ENCODE peak calls at places on chromosomes 7 and 10, in four cellular contexts. P is neural progenitor cell, L is PC-3, K is fibroblast of lung. Q is an unnamed sample. For H3K79me2, the result is how much of the 10 kb centered on the place peaks cover.

GRCh38 chr7:23369695-23370404 is 70.7 kb downstream of the MALSU1 start:
- DNase-seq in P (no peak), L (no peak), K (no peak), Q (no peak)

GRCh38 chr7:40306596-40306995 is 171.8 kb downstream of the SUGCT start:
- DNase-seq in P (no peak), L (peak), K (peak), Q (no peak)

GRCh38 chr10:59595584-59595983 is 114.1 kb downstream of the SLC16A9 start:
- DNase-seq in P (no peak), L (peak), K (peak), Q (no peak)

GRCh38 chr7:129553861-129554530 is 51.7 kb downstream of the SMKR1 start:
- DNase-seq in P (no peak), L (peak), K (peak), Q (no peak)

GRCh38 chr7:108171164-108171563 is 41.0 kb upstream of the LAMB4 start:
- DNase-seq in P (no peak), L (no peak), K (no peak), Q (no peak)

GRCh38 chr10:57786331-57786730 is 481.4 kb downstream of the IPMK start:
- DNase-seq in P (no peak), L (peak), K (no peak), Q (no peak)

GRCh38 chr7:24143547-24143946 is 140.4 kb upstream of the NPY start:
- DNase-seq in P (no peak), L (no peak), K (no peak), Q (no peak)

GRCh38 chr7:30598121-30598876 is 3.6 kb downstream of the GARS1 start:
- DNase-seq in P (no peak), L (peak), K (peak), Q (no peak)

GRCh38 chr10:124708922-124709520 is 35.2 kb downstream of the FAM53B start:
- DNase-seq in P (peak), L (no peak), K (no peak), Q (no peak)

GRCh38 chr10:124708246-124708779 is 35.9 kb downstream of the FAM53B start:
- DNase-seq in P (peak), L (no peak), K (no peak), Q (no peak)

GRCh38 chr10:124709862-124710261 is 34.3 kb downstream of the FAM53B start:
- DNase-seq in P (no peak), L (no peak), K (no peak), Q (no peak)

GRCh38 chr10:124711145-124711544 is 33.0 kb downstream of the FAM53B start:
- DNase-seq in P (no peak), L (no peak), K (no peak), Q (no peak)

GRCh38 chr10:124710266-124710881 is 33.8 kb downstream of the FAM53B start:
- DNase-seq in P (no peak), L (no peak), K (no peak), Q (no peak)
- H3K79me2 ChIP-seq in P (half or more), L (under half), K (under half), Q (half or more)

GRCh38 chr7:29424984-29425309 is 138.7 kb upstream of the PRR15 start:
- DNase-seq in P (no peak), L (no peak), K (no peak), Q (no peak)
- H3K79me2 ChIP-seq in P (under half), L (under half), K (under half), Q (under half)

GRCh38 chr10:32326680-32327363 is 20.1 kb downstream of the EPC1 start:
- DNase-seq in P (no peak), L (peak), K (no peak), Q (no peak)

GRCh38 chr10:32329061-32329460 is 17.9 kb downstream of the EPC1 start:
- DNase-seq in P (no peak), L (no peak), K (no peak), Q (no peak)

GRCh38 chr10:32328499-32328898 is 18.5 kb downstream of the EPC1 start:
- DNase-seq in P (no peak), L (no peak), K (no peak), Q (no peak)

GRCh38 chr10:32327364-32327691 is 19.6 kb downstream of the EPC1 start:
- DNase-seq in P (no peak), L (no peak), K (no peak), Q (no peak)

DNA sequence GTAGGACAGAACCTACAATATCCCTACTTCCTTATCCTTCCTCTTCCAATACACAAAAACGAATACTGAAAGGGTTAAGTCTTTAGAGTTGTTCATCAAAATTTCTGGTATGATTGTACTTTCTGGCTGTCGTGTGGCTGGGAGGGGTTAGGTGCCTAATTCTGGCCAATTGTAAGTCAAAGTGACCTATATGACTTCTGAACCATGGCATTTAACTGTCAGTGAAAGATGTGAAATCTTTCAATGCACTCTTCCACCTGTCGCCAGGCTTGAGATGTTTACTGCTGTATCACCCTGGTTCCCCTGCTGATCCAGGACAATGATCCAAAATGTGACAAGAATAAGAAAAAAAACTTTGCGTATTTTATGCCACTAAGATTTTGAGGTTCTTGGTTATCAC is 20.8 kb downstream of the EPC1 start:
- DNase-seq in P (no peak), L (no peak), K (no peak), Q (no peak)
- H3K79me2 ChIP-seq in P (half or more), L (half or more), K (half or more), Q (half or more)

GRCh38 chr7:91941450-91941849 is 788 bp downstream of the AKAP9 start:
- DNase-seq in P (peak), L (peak), K (peak), Q (peak)
- H3K79me2 ChIP-seq in P (half or more), L (half or more), K (under half), Q (half or more)

GRCh38 chr7:16649196-16649595 is 3.2 kb downstream of the BZW2 start:
- DNase-seq in P (no peak), L (peak), K (peak), Q (no peak)

GRCh38 chr7:16652255-16652583 is 6.2 kb downstream of the BZW2 start:
- DNase-seq in P (no peak), L (no peak), K (no peak), Q (no peak)

GRCh38 chr7:16650266-16650665 is 4.3 kb downstream of the BZW2 start:
- DNase-seq in P (no peak), L (no peak), K (no peak), Q (no peak)

GRCh38 chr7:16652888-16653287 is 6.9 kb downstream of the BZW2 start:
- DNase-seq in P (no peak), L (peak), K (no peak), Q (no peak)

GRCh38 chr7:16651391-16652254 is 5.6 kb downstream of the BZW2 start:
- DNase-seq in P (no peak), L (no peak), K (peak), Q (no peak)
- H3K79me2 ChIP-seq in P (half or more), L (half or more), K (half or more), Q (half or more)

DNA sequence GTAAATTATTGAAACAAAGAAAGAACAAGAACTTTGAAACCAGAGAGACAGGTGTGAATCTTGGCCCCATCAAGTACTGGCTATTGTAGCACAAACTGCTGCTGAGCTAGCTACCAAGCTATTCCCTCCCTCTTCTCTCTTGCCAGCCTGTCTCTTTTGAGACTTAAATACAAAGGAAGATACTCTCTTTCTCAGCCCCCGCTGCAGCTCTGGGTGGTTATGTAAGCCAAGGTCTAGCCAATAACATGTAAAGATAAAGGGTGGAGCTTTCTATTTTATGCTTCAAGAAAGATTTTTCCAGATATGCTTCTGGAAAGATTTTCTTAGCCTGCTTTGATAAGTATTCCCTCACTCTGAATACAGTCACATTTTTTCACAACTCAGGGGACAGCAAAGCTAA is 17.2 kb downstream of the BAZ1B start:
- DNase-seq in P (no peak), L (no peak), K (no peak), Q (no peak)
- H3K79me2 ChIP-seq in P (half or more), L (under half), K (under half), Q (half or more)

DNA sequence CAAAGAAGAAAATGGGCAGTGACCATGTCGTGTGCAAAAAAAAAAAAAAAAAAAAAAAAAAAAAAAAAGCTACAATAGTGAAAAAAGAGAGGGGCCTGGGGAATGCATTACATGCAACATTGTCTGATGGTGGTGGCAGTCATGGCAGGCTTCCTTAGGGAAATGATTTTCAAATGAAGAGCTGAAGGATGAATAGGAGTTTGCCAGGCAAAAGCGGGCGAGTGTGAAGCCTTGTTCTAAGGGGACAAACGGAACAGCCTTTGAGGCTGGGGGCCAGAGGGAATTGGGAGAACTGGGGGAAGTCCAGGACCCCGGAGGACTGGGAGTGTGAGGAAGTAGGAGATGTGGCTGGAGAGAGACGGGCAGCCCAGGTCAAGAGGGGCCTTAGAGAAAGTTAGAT is 3.1 kb downstream of the COL13A1 start:
- DNase-seq in P (no peak), L (no peak), K (no peak), Q (no peak)
- H3K79me2 ChIP-seq in P (under half), L (half or more), K (under half), Q (under half)

GRCh38 chr7:37318541-37318940 is 130.1 kb downstream of the ELMO1 start:
- DNase-seq in P (no peak), L (no peak), K (no peak), Q (no peak)
- H3K79me2 ChIP-seq in P (under half), L (under half), K (under half), Q (half or more)

DNA sequence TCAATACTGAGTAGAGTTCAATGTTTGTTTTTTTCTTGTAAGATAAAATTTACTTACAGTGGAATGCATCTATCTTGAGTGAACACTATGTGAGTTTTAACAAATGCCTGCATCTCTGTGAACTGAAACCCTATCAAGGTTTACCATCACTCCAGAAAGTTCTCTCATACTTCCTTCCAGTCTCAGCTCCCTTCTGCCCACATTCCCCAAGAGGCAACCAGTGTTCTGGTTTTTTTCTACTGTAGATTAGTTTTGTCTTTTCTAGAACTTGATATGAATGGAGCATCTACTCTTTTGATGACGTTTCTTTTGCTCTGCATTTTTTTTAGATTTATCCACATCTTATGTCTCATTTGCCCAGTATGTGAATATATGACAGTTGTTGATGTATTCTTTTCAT is 17.1 kb downstream of the WIPI2 start:
- DNase-seq in P (no peak), L (no peak), K (no peak), Q (no peak)
- H3K79me2 ChIP-seq in P (under half), L (under half), K (under half), Q (half or more)

GRCh38 chr7:45021604-45022296 is 21.7 kb downstream of the CCM2 start:
- DNase-seq in P (no peak), L (no peak), K (peak), Q (no peak)

GRCh38 chr7:45015313-45015712 is 15.3 kb downstream of the CCM2 start:
- DNase-seq in P (no peak), L (no peak), K (no peak), Q (no peak)

GRCh38 chr7:45020915-45021314 is 20.9 kb downstream of the CCM2 start:
- DNase-seq in P (no peak), L (no peak), K (no peak), Q (no peak)

GRCh38 chr7:45013465-45013967 is 13.5 kb downstream of the CCM2 start:
- DNase-seq in P (no peak), L (no peak), K (no peak), Q (no peak)

DNA sequence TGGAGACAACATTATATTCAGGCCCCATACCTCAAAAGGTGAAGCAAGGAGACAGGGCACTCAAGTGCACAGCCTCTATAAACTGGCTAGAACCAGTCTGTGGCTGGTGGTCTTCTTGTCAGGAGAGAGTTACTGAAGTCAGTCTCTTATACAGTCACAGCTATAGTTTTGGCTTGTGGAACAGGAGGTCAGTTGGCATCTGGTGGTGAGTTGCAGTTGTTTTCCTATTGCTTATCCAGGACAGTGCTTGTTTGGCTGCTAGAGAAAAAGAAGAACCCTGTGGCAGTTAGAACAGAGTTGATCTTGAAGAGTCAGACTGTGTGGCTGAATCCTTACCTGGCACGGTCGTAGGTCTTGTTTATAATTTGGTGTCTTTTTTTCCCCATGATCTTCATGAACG is 17.3 kb downstream of the CCM2 start:
- DNase-seq in P (no peak), L (no peak), K (no peak), Q (no peak)
- H3K79me2 ChIP-seq in P (half or more), L (under half), K (under half), Q (half or more)

Q was measured in MM.1S.